ENCODE peak calls at places on chromosomes 1 and 21, in six cellular contexts. N is neural progenitor cell; T is Caki2; J is pancreas; F is activated CD8-positive, alpha-beta memory T cell treated with anti-CD3 and anti-CD28 coated beads, Interleukin-2, amount 10 ng/mL, durations not matched to agents 7 days and 5 days; O is left cardiac atrium. V is an unnamed sample.
A peak's percentile ranks its signal among the peaks of the same experiment; 100 is the strongest.

GRCh38 chr21:41726970-41727783 is 39.7 kb downstream of the RIPK4 start:
- DNase-seq in N (no peak), O (peak; percentile 80), F (no peak), J (peak; percentile 48), T (no peak), V (peak; percentile 78)

GRCh38 chr21:34835526-34835925 is 166.7 kb downstream of the CLIC6 start:
- DNase-seq in T (no peak), F (no peak), J (no peak), N (no peak), O (no peak), V (no peak)

GRCh38 chr1:56557746-56558145 is 21.6 kb downstream of the PLPP3 start:
- DNase-seq in J (no peak), O (no peak), F (no peak), N (no peak), T (no peak), V (no peak)

GRCh38 chr1:164740021-164740526 is 181.1 kb downstream of the PBX1 start:
- DNase-seq in T (no peak), J (no peak), N (no peak), O (no peak), F (no peak), V (no peak)

GRCh38 chr1:183702087-183702812 is 49.1 kb upstream of the APOBEC4 start:
- DNase-seq in N (no peak), T (no peak), O (no peak), J (no peak), F (no peak), V (no peak)

GRCh38 chr1:69671363-69672010 is 103.8 kb downstream of the LRRC7 start:
- DNase-seq in N (no peak), J (no peak), F (no peak), T (no peak), O (no peak), V (no peak)

GRCh38 chr1:237817277-237817676 is 73.4 kb downstream of the ZP4 start:
- DNase-seq in T (no peak), O (no peak), F (no peak), N (no peak), J (no peak), V (no peak)

GRCh38 chr1:215023151-215023832 is 59.2 kb upstream of the KCNK2 start:
- DNase-seq in T (no peak), J (no peak), O (no peak), F (no peak), N (no peak), V (no peak)

GRCh38 chr1:46236882-46237281 is 10.7 kb upstream of the RAD54L start:
- DNase-seq in T (no peak), J (no peak), O (no peak), F (no peak), N (no peak), V (no peak)

GRCh38 chr1:109764561-109765482 is 1.1 kb upstream of the EPS8L3 start:
- DNase-seq in O (peak; percentile 13), J (no peak), T (no peak), F (no peak), N (no peak), V (peak; percentile 23)

GRCh38 chr21:35991131-35991530 is 69.2 kb downstream of the SETD4 start:
- DNase-seq in O (no peak), F (no peak), N (no peak), J (no peak), T (no peak), V (no peak)

GRCh38 chr1:220330265-220330664 is 58.0 kb upstream of the RAB3GAP2 start:
- DNase-seq in T (no peak), F (no peak), O (no peak), J (no peak), N (peak; percentile 24), V (no peak)

GRCh38 chr21:27371065-27371464 is 404.2 kb upstream of the ADAMTS5 start:
- DNase-seq in T (no peak), N (no peak), F (no peak), J (no peak), O (no peak), V (no peak)

GRCh38 chr1:79004916-79005315 is 1.6 kb downstream of the ADGRL4 start:
- DNase-seq in T (no peak), O (no peak), F (no peak), J (no peak), N (no peak), V (no peak)

GRCh38 chr1:228000836-228001563 is 5.8 kb upstream of the WNT3A start:
- DNase-seq in T (no peak), F (peak; percentile 25), O (no peak), N (no peak), J (no peak), V (no peak)

GRCh38 chr1:6353948-6354658 is 39.5 kb downstream of the ACOT7 start:
- DNase-seq in J (peak; percentile 69), T (no peak), F (no peak), O (peak; percentile 68), N (no peak), V (peak; percentile 80)

GRCh38 chr1:229970714-229971113 is 96.3 kb upstream of the GALNT2 start:
- DNase-seq in F (no peak), O (no peak), N (no peak), T (no peak), J (no peak), V (no peak)

GRCh38 chr1:58608297-58608696 is 31.2 kb upstream of the TACSTD2 start:
- DNase-seq in F (no peak), T (no peak), N (no peak), O (no peak), J (no peak), V (no peak)

GRCh38 chr1:233421293-233421692 is 93.8 kb downstream of the MAP3K21 start:
- DNase-seq in F (no peak), J (no peak), O (no peak), N (no peak), T (no peak), V (no peak)

GRCh38 chr1:166272155-166272554 is 105.4 kb upstream of the FAM78B start:
- DNase-seq in T (no peak), O (no peak), J (no peak), N (no peak), F (no peak), V (no peak)

GRCh38 chr21:44995257-44995941 is 55.6 kb downstream of the SLX9 start:
- DNase-seq in F (no peak), O (no peak), N (no peak), J (no peak), T (no peak), V (peak; percentile 23)

GRCh38 chr1:63921357-63921756 is 147.5 kb downstream of the ROR1 start:
- DNase-seq in O (no peak), T (no peak), J (no peak), F (no peak), N (no peak), V (no peak)

GRCh38 chr1:207789792-207790787 is 38.2 kb downstream of the CD46 start:
- DNase-seq in O (no peak), N (no peak), J (no peak), F (no peak), T (no peak), V (no peak)

GRCh38 chr1:7576946-7577657 is 194.0 kb upstream of the VAMP3 start:
- DNase-seq in O (peak; percentile 18), J (no peak), N (peak; percentile 27), T (no peak), F (no peak), V (no peak)

GRCh38 chr1:38840281-38840680 is 19.3 kb downstream of the RRAGC start:
- DNase-seq in N (no peak), O (no peak), F (no peak), T (no peak), J (no peak), V (no peak)

GRCh38 chr21:18274370-18274769 is 29.7 kb downstream of the CHODL start:
- DNase-seq in T (no peak), N (no peak), J (no peak), F (no peak), O (no peak), V (no peak)

GRCh38 chr1:158075078-158075477 is 81.6 kb downstream of the KIRREL1 start:
- DNase-seq in F (no peak), O (no peak), J (no peak), T (no peak), N (no peak), V (no peak)

GRCh38 chr1:62991152-62991551 is 207.2 kb downstream of the ATG4C start:
- DNase-seq in J (no peak), O (no peak), T (no peak), N (no peak), F (no peak), V (no peak)

GRCh38 chr1:232322162-232322734 is 307.7 kb downstream of the SIPA1L2 start:
- DNase-seq in T (no peak), F (no peak), J (no peak), N (no peak), O (no peak), V (no peak)

GRCh38 chr1:163664706-163665321 is 343.1 kb downstream of the NUF2 start:
- DNase-seq in O (no peak), J (no peak), F (no peak), N (no peak), T (no peak), V (no peak)

GRCh38 chr1:85629532-85629920 is 49.0 kb downstream of the CCN1 start:
- DNase-seq in F (no peak), O (no peak), T (no peak), J (no peak), N (no peak), V (no peak)

GRCh38 chr1:90114521-90115141 is 119.7 kb downstream of the ZNF326 start:
- DNase-seq in N (peak; percentile 75), T (peak; percentile 23), J (no peak), F (no peak), O (no peak), V (no peak)

GRCh38 chr1:8026976-8027747 is 1.1 kb upstream of the ERRFI1 start:
- DNase-seq in J (peak; percentile 93), O (peak; percentile 65), F (no peak), T (peak; percentile 89), N (peak; percentile 48), V (peak; percentile 47)

GRCh38 chr1:113325039-113325438 is 65.3 kb upstream of the MAGI3 start:
- DNase-seq in O (no peak), T (peak; percentile 41), J (no peak), F (no peak), N (no peak), V (no peak)

GRCh38 chr1:97562096-97562495 is 358.7 kb downstream of the DPYD start:
- DNase-seq in F (no peak), O (no peak), T (no peak), N (no peak), J (no peak), V (no peak)

GRCh38 chr1:107748529-107748928 is 216.5 kb downstream of the VAV3 start:
- DNase-seq in F (no peak), J (no peak), T (peak; percentile 27), N (peak; percentile 32), O (no peak), V (no peak)

GRCh38 chr1:227508431-227508830 is 54.9 kb upstream of the ZNF678 start:
- DNase-seq in O (no peak), T (no peak), J (no peak), N (no peak), F (no peak), V (no peak)

V was measured in left ventricle myocardium superior.